ENCODE peak calls at places on chromosomes 13 and 19, in six cellular contexts. T is tibial nerve, B is esophagus squamous epithelium, L is heart left ventricle, S is tibial artery, I is pancreas. R is an unnamed sample. For H3K4me1, the result is how much of the 10 kb centered on the place peaks cover.

GRCh38 chr19:35142531-35143230 is 374 bp upstream of the FXYD7 start:
- DNase-seq in I (peak), T (no peak), S (peak), B (no peak), L (peak), R (no peak)

GRCh38 chr13:26946675-26947342 is 186.2 kb upstream of the GPR12 start:
- DNase-seq in S (no peak), B (no peak), L (no peak), T (no peak), I (no peak), R (peak)

GRCh38 chr13:99830931-99831330 is 140.6 kb downstream of the ZIC5 start:
- DNase-seq in B (no peak), L (no peak), T (no peak), I (no peak), S (no peak), R (no peak)

GRCh38 chr13:74325106-74325505 is 190.9 kb upstream of the KLF12 start:
- DNase-seq in L (peak), I (no peak), T (no peak), B (no peak), S (no peak), R (no peak)

GRCh38 chr13:69374036-69374435 is 733.6 kb upstream of the ATXN8OS start:
- DNase-seq in T (no peak), B (no peak), I (no peak), L (no peak), S (no peak), R (no peak)

GRCh38 chr13:107138468-107138867 is 570.5 kb upstream of the ARGLU1 start:
- DNase-seq in I (no peak), S (no peak), T (no peak), L (no peak), B (no peak), R (peak)

GRCh38 chr13:83975668-83976165 is 93.4 kb upstream of the SLITRK1 start:
- DNase-seq in I (no peak), L (no peak), B (no peak), S (no peak), T (no peak), R (no peak)

GRCh38 chr13:19860884-19861655 is 2.4 kb downstream of the ZMYM5 start:
- DNase-seq in T (no peak), L (no peak), S (no peak), I (no peak), B (no peak), R (peak)

GRCh38 chr19:39467941-39468340 is 12.7 kb upstream of the TIMM50 start:
- DNase-seq in L (no peak), T (no peak), S (no peak), B (no peak), I (no peak), R (no peak)

GRCh38 chr13:62280590-62280989 is 864.9 kb upstream of the PCDH20 start:
- DNase-seq in S (no peak), B (no peak), I (no peak), L (no peak), T (no peak), R (no peak)

GRCh38 chr13:31982124-31982523 is 49.5 kb upstream of the FRY start:
- DNase-seq in B (no peak), I (no peak), L (no peak), T (no peak), S (no peak), R (no peak)

GRCh38 chr19:12668937-12669271 is 2.3 kb downstream of the WDR83 start:
- DNase-seq in I (peak), L (peak), T (peak), B (no peak), S (peak), R (peak)

GRCh38 chr19:16400911-16401675 is 70.7 kb downstream of the EPS15L1 start:
- DNase-seq in S (peak), L (peak), T (no peak), I (no peak), B (no peak), R (no peak)

GRCh38 chr19:55000761-55001160 is 34.6 kb downstream of the NLRP2 start:
- DNase-seq in L (no peak), B (no peak), T (no peak), S (no peak), I (no peak), R (no peak)

GRCh38 chr19:35935911-35936737 is at the start of gene LRFN3:
- DNase-seq in L (peak), T (peak), B (no peak), S (peak), I (peak), R (no peak)

GRCh38 chr19:54464624-54465266 is 1.2 kb upstream of the LENG9 start:
- DNase-seq in S (peak), I (peak), T (peak), L (peak), B (peak), R (peak)

GRCh38 chr13:113852536-113853517 is 11.0 kb downstream of the GAS6 start:
- DNase-seq in I (no peak), L (no peak), S (no peak), T (no peak), B (no peak), R (no peak)

GRCh38 chr19:12155324-12155723 is 1.2 kb downstream of the ZNF625 start:
- DNase-seq in T (no peak), S (no peak), B (no peak), I (no peak), L (no peak), R (no peak)

GRCh38 chr13:50838701-50839100 is 4.8 kb downstream of the DLEU7 start:
- DNase-seq in B (no peak), L (no peak), T (no peak), S (no peak), I (no peak), R (no peak)

GRCh38 chr19:19514881-19515763 is at the start of gene TSSK6:
- DNase-seq in T (no peak), L (no peak), S (no peak), I (no peak), B (no peak), R (no peak)

DNA sequence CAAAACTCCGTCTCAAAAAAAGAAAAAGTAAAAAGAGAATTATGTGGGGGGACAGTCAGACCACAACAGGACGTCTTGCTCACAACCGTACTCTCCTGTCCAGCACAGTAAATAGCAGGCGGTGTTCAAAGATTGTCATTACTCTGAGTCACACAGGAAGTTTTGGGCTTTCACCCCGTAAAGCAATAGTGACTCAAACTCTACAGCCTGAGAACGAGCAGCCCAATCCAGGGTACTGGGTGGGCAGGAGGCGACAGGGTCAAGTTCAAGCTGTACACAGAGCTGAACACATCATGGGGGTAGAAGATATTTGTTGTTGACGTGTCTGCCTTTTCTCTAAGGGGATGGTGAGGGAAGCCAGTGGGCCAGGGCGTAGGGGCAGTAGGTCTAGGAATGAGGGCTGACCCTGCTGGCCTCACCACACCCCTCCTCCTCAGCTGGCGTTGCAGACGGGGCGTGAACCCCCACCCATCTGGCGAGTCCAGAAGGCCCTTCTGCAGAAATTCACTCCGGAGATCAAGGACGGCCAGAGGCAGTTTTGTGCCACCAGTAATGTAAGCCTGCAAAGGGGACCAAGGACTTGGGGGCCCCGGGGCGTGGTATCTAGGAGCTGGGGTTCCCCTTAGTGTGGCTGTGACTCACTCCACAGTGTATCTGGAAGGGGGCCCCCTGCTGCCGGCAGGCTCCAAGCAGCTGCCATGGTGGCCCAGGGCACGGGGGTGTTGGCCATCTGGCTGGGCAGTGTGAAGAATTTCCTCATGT is 23.3 kb downstream of the PRR12 start:
- DNase-seq in B (no peak), I (no peak), L (no peak), S (no peak), T (no peak), R (peak)
- TF ChIP-seq CTCF in B (no peak), I (no peak), L (no peak), S (no peak), T (no peak), R (peak)

GRCh38 chr13:43036386-43037220 is 13.2 kb downstream of the DNAJC15 start:
- DNase-seq in I (peak), S (no peak), L (peak), T (no peak), B (no peak), R (no peak)

GRCh38 chr13:43044720-43045301 is 21.4 kb downstream of the DNAJC15 start:
- DNase-seq in I (no peak), B (no peak), T (no peak), S (no peak), L (no peak), R (no peak)

GRCh38 chr13:43042410-43042921 is 19.1 kb downstream of the DNAJC15 start:
- DNase-seq in B (no peak), I (no peak), S (no peak), L (no peak), T (no peak), R (no peak)

GRCh38 chr13:43046259-43046658 is 22.9 kb downstream of the DNAJC15 start:
- DNase-seq in L (no peak), B (no peak), I (no peak), S (no peak), T (no peak), R (no peak)

GRCh38 chr13:43041368-43041921 is 18.1 kb downstream of the DNAJC15 start:
- DNase-seq in B (no peak), I (no peak), S (no peak), T (no peak), L (no peak), R (no peak)
- H3K4me1 ChIP-seq in B (under half), I (under half), S (under half), T (under half), L (under half), R (under half)

GRCh38 chr13:109767023-109767422 is 19.4 kb downstream of the IRS2 start:
- DNase-seq in B (no peak), L (no peak), T (no peak), S (no peak), I (no peak), R (no peak)

GRCh38 chr13:109764045-109764444 is 22.3 kb downstream of the IRS2 start:
- DNase-seq in S (no peak), I (no peak), B (no peak), L (no peak), T (no peak), R (no peak)

GRCh38 chr13:109762791-109763190 is 23.6 kb downstream of the IRS2 start:
- DNase-seq in B (no peak), T (no peak), L (no peak), S (no peak), I (no peak), R (no peak)

GRCh38 chr13:109761695-109762094 is 24.7 kb downstream of the IRS2 start:
- DNase-seq in L (no peak), T (no peak), I (no peak), B (no peak), S (no peak), R (no peak)

GRCh38 chr13:109764474-109765292 is 21.7 kb downstream of the IRS2 start:
- DNase-seq in L (no peak), B (no peak), S (no peak), T (no peak), I (no peak), R (no peak)
- TF ChIP-seq CTCF in L (no peak), B (no peak), S (no peak), T (peak), I (no peak), R (no peak)

GRCh38 chr19:42199440-42200115 is 17.9 kb downstream of the DEDD2 start:
- DNase-seq in I (no peak), T (no peak), L (peak), B (no peak), S (peak), R (no peak)

GRCh38 chr19:42203700-42204099 is 13.8 kb downstream of the DEDD2 start:
- DNase-seq in I (no peak), S (no peak), L (no peak), B (no peak), T (no peak), R (no peak)

GRCh38 chr19:42202290-42202867 is 15.1 kb downstream of the DEDD2 start:
- DNase-seq in T (no peak), B (no peak), S (no peak), I (no peak), L (no peak), R (no peak)

GRCh38 chr19:42200116-42200740 is 17.2 kb downstream of the DEDD2 start:
- DNase-seq in S (no peak), I (no peak), B (no peak), T (no peak), L (no peak), R (no peak)

GRCh38 chr19:42201489-42202289 is 15.8 kb downstream of the DEDD2 start:
- DNase-seq in I (no peak), L (peak), T (no peak), S (no peak), B (no peak), R (no peak)
- H3K4me1 ChIP-seq in I (under half), L (under half), T (under half), S (under half), B (half or more), R (under half)

GRCh38 chr19:45693168-45693788 is 812 bp downstream of the QPCTL start:
- DNase-seq in B (peak), I (peak), S (peak), T (peak), L (peak), R (peak)

GRCh38 chr19:45692187-45693111 is at the start of gene QPCTL:
- DNase-seq in T (peak), S (peak), B (peak), L (peak), I (peak), R (peak)

GRCh38 chr19:45687599-45687998 is 4.2 kb downstream of the SNRPD2 start:
- DNase-seq in L (no peak), T (no peak), B (no peak), S (no peak), I (no peak), R (no peak)

GRCh38 chr19:45691516-45692186 is at the start of gene SNRPD2:
- DNase-seq in B (peak), I (peak), T (peak), S (peak), L (peak), R (peak)
- TF ChIP-seq CTCF in B (no peak), I (no peak), T (no peak), S (no peak), L (no peak), R (no peak)

DNA sequence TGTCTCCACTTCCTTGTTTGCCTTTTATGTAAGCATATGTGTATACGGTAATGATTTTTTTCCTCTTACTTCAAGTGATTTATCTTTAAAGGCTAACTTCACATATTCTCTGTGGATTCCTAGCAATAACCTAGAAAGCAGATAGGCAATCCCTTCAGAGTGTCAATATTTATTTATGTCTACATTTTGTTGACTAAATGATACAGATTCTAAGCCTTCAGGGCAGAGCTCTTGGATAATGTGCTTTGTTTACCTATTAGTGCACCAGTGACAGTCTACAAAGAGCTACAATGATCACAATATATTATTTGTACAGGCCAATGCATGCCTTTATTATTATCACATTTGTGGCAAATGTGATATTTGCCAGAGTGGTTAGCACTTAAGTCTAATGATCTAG is 406.2 kb downstream of the EFNB2 start:
- DNase-seq in S (no peak), B (no peak), T (no peak), L (no peak), I (no peak), R (no peak)
- H3K4me1 ChIP-seq in S (under half), B (under half), T (under half), L (under half), I (under half), R (under half)

R was measured in PC-9.